ENCODE peak calls at places on chromosomes 16 and 17, in five cellular contexts. One of them, this sample, is unnamed. For H3K4me1, the result is how much of the 10 kb centered on the place peaks cover.

GRCh38 chr16:56450275-56450889 is 750 bp downstream of the NUDT21 start:
- DNase-seq in H1: no peak
- DNase-seq in pancreas: no peak
- DNase-seq in CD8-positive, alpha-beta memory T cell: no peak
- DNase-seq in neuronal stem cell: no peak
- DNase-seq in this sample: no peak

GRCh38 chr16:85641776-85642176 is 28.7 kb downstream of the GSE1 start:
- DNase-seq in H1: no peak
- DNase-seq in neuronal stem cell: no peak
- DNase-seq in CD8-positive, alpha-beta memory T cell: no peak
- DNase-seq in pancreas: peak
- DNase-seq in this sample: no peak

GRCh38 chr16:76729525-76729924 is 452.3 kb downstream of the CNTNAP4 start:
- DNase-seq in CD8-positive, alpha-beta memory T cell: no peak
- DNase-seq in pancreas: no peak
- DNase-seq in H1: no peak
- DNase-seq in neuronal stem cell: no peak
- DNase-seq in this sample: no peak

GRCh38 chr17:1447061-1447460 is 9.0 kb downstream of the CRK start:
- DNase-seq in pancreas: no peak
- DNase-seq in CD8-positive, alpha-beta memory T cell: no peak
- DNase-seq in neuronal stem cell: no peak
- DNase-seq in H1: no peak
- DNase-seq in this sample: no peak

GRCh38 chr16:27779719-27780161 is 229.8 kb downstream of the KATNIP start:
- DNase-seq in neuronal stem cell: peak
- DNase-seq in CD8-positive, alpha-beta memory T cell: no peak
- DNase-seq in H1: peak
- DNase-seq in pancreas: no peak
- DNase-seq in this sample: peak

GRCh38 chr16:16120382-16121184 is 102.7 kb downstream of the ABCC6 start:
- DNase-seq in neuronal stem cell: no peak
- DNase-seq in pancreas: no peak
- DNase-seq in CD8-positive, alpha-beta memory T cell: no peak
- DNase-seq in H1: no peak
- DNase-seq in this sample: no peak

GRCh38 chr16:4152267-4152666 is 36.0 kb upstream of the ADCY9 start:
- DNase-seq in H1: no peak
- DNase-seq in CD8-positive, alpha-beta memory T cell: no peak
- DNase-seq in pancreas: no peak
- DNase-seq in neuronal stem cell: no peak
- DNase-seq in this sample: no peak

GRCh38 chr17:63002625-63003024 is 36.6 kb downstream of the TANC2 start:
- DNase-seq in H1: no peak
- DNase-seq in neuronal stem cell: no peak
- DNase-seq in pancreas: no peak
- DNase-seq in CD8-positive, alpha-beta memory T cell: no peak
- DNase-seq in this sample: no peak

DNA sequence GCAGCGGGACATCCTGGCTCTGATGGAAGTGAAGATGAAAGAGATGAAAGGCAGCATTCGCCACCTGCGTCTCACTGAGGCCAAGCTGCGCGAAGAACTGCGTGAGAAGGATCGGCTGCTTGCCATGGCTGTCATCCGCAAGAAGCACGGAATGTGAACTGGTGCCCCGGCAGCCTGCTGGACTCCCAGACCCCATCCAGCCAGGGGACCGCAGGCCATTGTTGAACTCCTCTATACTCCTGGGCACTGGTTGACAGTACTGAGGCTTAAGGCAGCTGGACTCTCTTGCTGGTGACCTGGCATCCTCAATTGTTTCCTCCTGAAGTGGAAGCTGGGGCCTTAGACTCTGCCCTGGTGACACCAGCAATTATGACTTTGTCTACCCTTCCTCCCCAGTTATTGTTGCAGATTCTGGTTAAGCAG is 1.2 kb downstream of the THAP11 start:
- DNase-seq in H1: no peak
- DNase-seq in CD8-positive, alpha-beta memory T cell: no peak
- DNase-seq in neuronal stem cell: no peak
- DNase-seq in pancreas: no peak
- DNase-seq in this sample: no peak
- H3K4me1 ChIP-seq in H1: under half
- H3K4me1 ChIP-seq in CD8-positive, alpha-beta memory T cell: half or more
- H3K4me1 ChIP-seq in neuronal stem cell: under half
- H3K4me1 ChIP-seq in pancreas: under half
- H3K4me1 ChIP-seq in this sample: under half

GRCh38 chr17:82545071-82545462 is 25.5 kb downstream of the FOXK2 start:
- DNase-seq in pancreas: no peak
- DNase-seq in neuronal stem cell: no peak
- DNase-seq in H1: no peak
- DNase-seq in CD8-positive, alpha-beta memory T cell: no peak
- DNase-seq in this sample: no peak
- H3K4me3 ChIP-seq in pancreas: no peak
- H3K4me3 ChIP-seq in neuronal stem cell: no peak
- H3K4me3 ChIP-seq in H1: no peak
- H3K4me3 ChIP-seq in CD8-positive, alpha-beta memory T cell: no peak
- H3K4me3 ChIP-seq in this sample: peak

GRCh38 chr17:49823614-49824013 is 24.3 kb downstream of the TAC4 start:
- DNase-seq in neuronal stem cell: no peak
- DNase-seq in H1: no peak
- DNase-seq in pancreas: no peak
- DNase-seq in CD8-positive, alpha-beta memory T cell: no peak
- DNase-seq in this sample: no peak
- H3K27ac ChIP-seq in neuronal stem cell: no peak
- H3K27ac ChIP-seq in H1: no peak
- H3K27ac ChIP-seq in pancreas: no peak
- H3K27ac ChIP-seq in CD8-positive, alpha-beta memory T cell: no peak
- H3K27ac ChIP-seq in this sample: no peak

GRCh38 chr17:7951143-7951792 is 19.3 kb downstream of the CNTROB start:
- DNase-seq in pancreas: no peak
- DNase-seq in neuronal stem cell: no peak
- DNase-seq in H1: no peak
- DNase-seq in CD8-positive, alpha-beta memory T cell: no peak
- DNase-seq in this sample: no peak

GRCh38 chr17:7959503-7960253 is 27.7 kb downstream of the CNTROB start:
- DNase-seq in H1: no peak
- DNase-seq in CD8-positive, alpha-beta memory T cell: no peak
- DNase-seq in pancreas: no peak
- DNase-seq in neuronal stem cell: no peak
- DNase-seq in this sample: no peak

GRCh38 chr17:7950578-7950977 is 18.6 kb downstream of the CNTROB start:
- DNase-seq in neuronal stem cell: no peak
- DNase-seq in pancreas: no peak
- DNase-seq in CD8-positive, alpha-beta memory T cell: no peak
- DNase-seq in H1: no peak
- DNase-seq in this sample: no peak

GRCh38 chr17:7956208-7956965 is 24.4 kb downstream of the CNTROB start:
- DNase-seq in neuronal stem cell: no peak
- DNase-seq in CD8-positive, alpha-beta memory T cell: no peak
- DNase-seq in H1: no peak
- DNase-seq in pancreas: no peak
- DNase-seq in this sample: no peak

GRCh38 chr17:7955414-7956042 is 23.5 kb downstream of the CNTROB start:
- DNase-seq in H1: no peak
- DNase-seq in pancreas: no peak
- DNase-seq in neuronal stem cell: no peak
- DNase-seq in CD8-positive, alpha-beta memory T cell: no peak
- DNase-seq in this sample: no peak
- H3K4me1 ChIP-seq in H1: under half
- H3K4me1 ChIP-seq in pancreas: under half
- H3K4me1 ChIP-seq in neuronal stem cell: under half
- H3K4me1 ChIP-seq in CD8-positive, alpha-beta memory T cell: under half
- H3K4me1 ChIP-seq in this sample: under half

This sample was measured in aorta.